ENCODE peak calls at places on chromosomes 13 and 19, in seven cellular contexts. One of them, this sample, is unnamed.

GRCh38 chr19:49997709-49998108 is 27.5 kb downstream of the VRK3 start:
- DNase-seq in COR-L47: no peak
- DNase-seq in B cell: peak
- DNase-seq in ascending aorta: no peak
- DNase-seq in CD8-positive, alpha-beta memory T cell: no peak
- DNase-seq in aorta: no peak
- DNase-seq in DMS153: no peak
- DNase-seq in this sample: no peak

GRCh38 chr19:53670345-53670744 is 38.5 kb downstream of the DPRX start:
- DNase-seq in ascending aorta: no peak
- DNase-seq in CD8-positive, alpha-beta memory T cell: no peak
- DNase-seq in COR-L47: no peak
- DNase-seq in B cell: no peak
- DNase-seq in aorta: no peak
- DNase-seq in DMS153: no peak
- DNase-seq in this sample: no peak

GRCh38 chr13:29771247-29771646 is 79.2 kb downstream of the UBL3 start:
- DNase-seq in B cell: peak
- DNase-seq in CD8-positive, alpha-beta memory T cell: no peak
- DNase-seq in ascending aorta: no peak
- DNase-seq in COR-L47: peak
- DNase-seq in DMS153: peak
- DNase-seq in aorta: no peak
- DNase-seq in this sample: no peak

GRCh38 chr19:17862711-17863519 is 3.2 kb downstream of the RPL18A start:
- DNase-seq in COR-L47: no peak
- DNase-seq in CD8-positive, alpha-beta memory T cell: no peak
- DNase-seq in B cell: peak
- DNase-seq in aorta: no peak
- DNase-seq in DMS153: no peak
- DNase-seq in ascending aorta: no peak
- DNase-seq in this sample: no peak

GRCh38 chr13:41533676-41534075 is 76.3 kb downstream of the RGCC start:
- DNase-seq in aorta: no peak
- DNase-seq in DMS153: no peak
- DNase-seq in B cell: no peak
- DNase-seq in ascending aorta: no peak
- DNase-seq in COR-L47: no peak
- DNase-seq in CD8-positive, alpha-beta memory T cell: no peak
- DNase-seq in this sample: no peak

GRCh38 chr13:24923305-24923640 is 159.3 kb downstream of the RNF17 start:
- DNase-seq in B cell: peak
- DNase-seq in CD8-positive, alpha-beta memory T cell: no peak
- DNase-seq in ascending aorta: no peak
- DNase-seq in aorta: no peak
- DNase-seq in DMS153: peak
- DNase-seq in COR-L47: no peak
- DNase-seq in this sample: no peak

GRCh38 chr13:112066624-112067004 is 335 bp upstream of the SOX1 start:
- DNase-seq in ascending aorta: no peak
- DNase-seq in aorta: peak
- DNase-seq in CD8-positive, alpha-beta memory T cell: no peak
- DNase-seq in COR-L47: peak
- DNase-seq in B cell: peak
- DNase-seq in DMS153: peak
- DNase-seq in this sample: no peak

GRCh38 chr13:95298971-95299627 is 2.2 kb downstream of the ABCC4 start:
- DNase-seq in ascending aorta: no peak
- DNase-seq in B cell: no peak
- DNase-seq in COR-L47: no peak
- DNase-seq in DMS153: no peak
- DNase-seq in aorta: no peak
- DNase-seq in CD8-positive, alpha-beta memory T cell: no peak
- DNase-seq in this sample: no peak

GRCh38 chr13:45674908-45675307 is 27.2 kb upstream of the CBY2 start:
- DNase-seq in ascending aorta: no peak
- DNase-seq in CD8-positive, alpha-beta memory T cell: no peak
- DNase-seq in B cell: no peak
- DNase-seq in DMS153: no peak
- DNase-seq in COR-L47: peak
- DNase-seq in aorta: no peak
- DNase-seq in this sample: no peak

GRCh38 chr19:49116544-49116943 is 2.4 kb downstream of the LIN7B start:
- DNase-seq in ascending aorta: no peak
- DNase-seq in COR-L47: no peak
- DNase-seq in B cell: no peak
- DNase-seq in aorta: no peak
- DNase-seq in CD8-positive, alpha-beta memory T cell: no peak
- DNase-seq in DMS153: no peak
- DNase-seq in this sample: no peak

GRCh38 chr19:13812544-13812943 is 17.3 kb downstream of the ZSWIM4 start:
- DNase-seq in DMS153: no peak
- DNase-seq in B cell: no peak
- DNase-seq in COR-L47: no peak
- DNase-seq in ascending aorta: no peak
- DNase-seq in CD8-positive, alpha-beta memory T cell: no peak
- DNase-seq in aorta: no peak
- DNase-seq in this sample: no peak

GRCh38 chr13:29497137-29497654 is 98.3 kb downstream of the SLC7A1 start:
- DNase-seq in DMS153: no peak
- DNase-seq in CD8-positive, alpha-beta memory T cell: no peak
- DNase-seq in COR-L47: no peak
- DNase-seq in aorta: no peak
- DNase-seq in ascending aorta: no peak
- DNase-seq in B cell: no peak
- DNase-seq in this sample: no peak

GRCh38 chr19:14497347-14497921 is 1.5 kb upstream of the GIPC1 start:
- DNase-seq in DMS153: peak
- DNase-seq in CD8-positive, alpha-beta memory T cell: no peak
- DNase-seq in COR-L47: no peak
- DNase-seq in B cell: no peak
- DNase-seq in aorta: no peak
- DNase-seq in ascending aorta: no peak
- DNase-seq in this sample: no peak

GRCh38 chr13:87274209-87274819 is 396.9 kb upstream of the SLITRK5 start:
- DNase-seq in B cell: no peak
- DNase-seq in COR-L47: peak
- DNase-seq in DMS153: peak
- DNase-seq in aorta: no peak
- DNase-seq in ascending aorta: no peak
- DNase-seq in CD8-positive, alpha-beta memory T cell: no peak
- DNase-seq in this sample: no peak

GRCh38 chr13:66430266-66430665 is 799.9 kb downstream of the PCDH9 start:
- DNase-seq in aorta: no peak
- DNase-seq in B cell: no peak
- DNase-seq in ascending aorta: no peak
- DNase-seq in COR-L47: no peak
- DNase-seq in DMS153: no peak
- DNase-seq in CD8-positive, alpha-beta memory T cell: no peak
- DNase-seq in this sample: no peak

GRCh38 chr19:679418-680286 is 3.5 kb downstream of the FSTL3 start:
- DNase-seq in COR-L47: no peak
- DNase-seq in B cell: peak
- DNase-seq in DMS153: no peak
- DNase-seq in CD8-positive, alpha-beta memory T cell: no peak
- DNase-seq in ascending aorta: no peak
- DNase-seq in aorta: peak
- DNase-seq in this sample: no peak

GRCh38 chr13:67410645-67411044 is 180.5 kb upstream of the PCDH9 start:
- DNase-seq in ascending aorta: no peak
- DNase-seq in B cell: no peak
- DNase-seq in COR-L47: no peak
- DNase-seq in aorta: no peak
- DNase-seq in CD8-positive, alpha-beta memory T cell: no peak
- DNase-seq in DMS153: no peak
- DNase-seq in this sample: no peak

GRCh38 chr13:50094615-50095293 is 79.5 kb downstream of the KCNRG start:
- DNase-seq in B cell: no peak
- DNase-seq in aorta: no peak
- DNase-seq in COR-L47: no peak
- DNase-seq in ascending aorta: no peak
- DNase-seq in CD8-positive, alpha-beta memory T cell: no peak
- DNase-seq in DMS153: no peak
- DNase-seq in this sample: no peak

GRCh38 chr13:99991013-99991805 is 9.6 kb downstream of the ZIC2 start:
- DNase-seq in aorta: peak
- DNase-seq in B cell: no peak
- DNase-seq in ascending aorta: no peak
- DNase-seq in DMS153: no peak
- DNase-seq in CD8-positive, alpha-beta memory T cell: no peak
- DNase-seq in COR-L47: no peak
- DNase-seq in this sample: no peak

GRCh38 chr13:110138009-110138699 is 168.8 kb downstream of the COL4A1 start:
- DNase-seq in CD8-positive, alpha-beta memory T cell: no peak
- DNase-seq in COR-L47: peak
- DNase-seq in ascending aorta: no peak
- DNase-seq in B cell: peak
- DNase-seq in DMS153: peak
- DNase-seq in aorta: peak
- DNase-seq in this sample: peak

GRCh38 chr13:111943229-111943795 is 123.6 kb upstream of the SOX1 start:
- DNase-seq in COR-L47: no peak
- DNase-seq in CD8-positive, alpha-beta memory T cell: no peak
- DNase-seq in DMS153: peak
- DNase-seq in aorta: peak
- DNase-seq in B cell: no peak
- DNase-seq in ascending aorta: no peak
- DNase-seq in this sample: no peak

GRCh38 chr13:110910013-110910890 is 4.6 kb downstream of the ANKRD10 start:
- DNase-seq in CD8-positive, alpha-beta memory T cell: no peak
- DNase-seq in aorta: no peak
- DNase-seq in DMS153: no peak
- DNase-seq in ascending aorta: no peak
- DNase-seq in COR-L47: no peak
- DNase-seq in B cell: no peak
- DNase-seq in this sample: no peak

GRCh38 chr19:50957587-50957986 is 4.7 kb upstream of the KLK5 start:
- DNase-seq in DMS153: no peak
- DNase-seq in B cell: no peak
- DNase-seq in CD8-positive, alpha-beta memory T cell: no peak
- DNase-seq in COR-L47: no peak
- DNase-seq in aorta: no peak
- DNase-seq in ascending aorta: no peak
- DNase-seq in this sample: no peak

GRCh38 chr13:28059214-28059613 is 41.2 kb downstream of the FLT3 start:
- DNase-seq in DMS153: no peak
- DNase-seq in B cell: no peak
- DNase-seq in COR-L47: peak
- DNase-seq in ascending aorta: no peak
- DNase-seq in aorta: no peak
- DNase-seq in CD8-positive, alpha-beta memory T cell: peak
- DNase-seq in this sample: no peak

GRCh38 chr13:20803180-20803965 is 29.6 kb upstream of the EEF1AKMT1 start:
- DNase-seq in aorta: no peak
- DNase-seq in CD8-positive, alpha-beta memory T cell: no peak
- DNase-seq in ascending aorta: no peak
- DNase-seq in B cell: no peak
- DNase-seq in DMS153: no peak
- DNase-seq in COR-L47: no peak
- DNase-seq in this sample: no peak

GRCh38 chr13:113808058-113808834 is 49.2 kb downstream of the TMEM255B start:
- DNase-seq in CD8-positive, alpha-beta memory T cell: no peak
- DNase-seq in ascending aorta: no peak
- DNase-seq in COR-L47: no peak
- DNase-seq in aorta: no peak
- DNase-seq in B cell: no peak
- DNase-seq in DMS153: no peak
- DNase-seq in this sample: no peak

GRCh38 chr19:10625003-10625761 is at the start of gene SLC44A2:
- DNase-seq in DMS153: peak
- DNase-seq in B cell: no peak
- DNase-seq in aorta: peak
- DNase-seq in CD8-positive, alpha-beta memory T cell: no peak
- DNase-seq in ascending aorta: no peak
- DNase-seq in COR-L47: peak
- DNase-seq in this sample: no peak

GRCh38 chr19:3471954-3472655 is 8.2 kb downstream of the SMIM24 start:
- DNase-seq in CD8-positive, alpha-beta memory T cell: peak
- DNase-seq in COR-L47: no peak
- DNase-seq in B cell: no peak
- DNase-seq in aorta: peak
- DNase-seq in DMS153: no peak
- DNase-seq in ascending aorta: no peak
- DNase-seq in this sample: no peak

GRCh38 chr19:29680447-29680846 is 15.2 kb downstream of the PLEKHF1 start:
- DNase-seq in COR-L47: no peak
- DNase-seq in DMS153: no peak
- DNase-seq in CD8-positive, alpha-beta memory T cell: peak
- DNase-seq in B cell: peak
- DNase-seq in aorta: no peak
- DNase-seq in ascending aorta: no peak
- DNase-seq in this sample: no peak

GRCh38 chr13:27500806-27501534 is 50.6 kb upstream of the MTIF3 start:
- DNase-seq in aorta: no peak
- DNase-seq in B cell: no peak
- DNase-seq in CD8-positive, alpha-beta memory T cell: no peak
- DNase-seq in COR-L47: no peak
- DNase-seq in ascending aorta: no peak
- DNase-seq in DMS153: no peak
- DNase-seq in this sample: no peak

This sample was measured in SIG-M5.